ENCODE peak calls at places on chromosomes 6 and 20, in five cellular contexts. R is prostate gland, T is A549, J is WERI-Rb-1, I is kidney. A is an unnamed sample.

GRCh38 chr20:13183005-13183404 is 38.1 kb upstream of the ISM1 start:
- DNase-seq in I (no peak), R (no peak), J (no peak), T (no peak), A (no peak)

GRCh38 chr20:32507998-32508774 is 76.9 kb downstream of the NOL4L start:
- DNase-seq in J (no peak), T (no peak), I (peak), R (no peak), A (no peak)

GRCh38 chr6:90431521-90432407 is 135.1 kb upstream of the BACH2 start:
- DNase-seq in I (no peak), R (no peak), T (no peak), J (no peak), A (no peak)

GRCh38 chr6:38755207-38755606 is 40.1 kb downstream of the DNAH8 start:
- DNase-seq in I (no peak), R (no peak), T (no peak), J (no peak), A (no peak)

GRCh38 chr6:158784505-158784904 is 34.7 kb downstream of the EZR start:
- DNase-seq in J (no peak), T (no peak), I (no peak), R (no peak), A (no peak)

GRCh38 chr6:11810039-11810541 is 31.5 kb upstream of the ADTRP start:
- DNase-seq in T (peak), J (no peak), R (peak), I (peak), A (peak)

GRCh38 chr6:7996538-7997225 is 67.5 kb downstream of the BLOC1S5 start:
- DNase-seq in I (no peak), T (no peak), J (no peak), R (no peak), A (peak)

GRCh38 chr20:52524865-52525264 is 333.3 kb upstream of the ZFP64 start:
- DNase-seq in T (no peak), I (no peak), J (no peak), R (no peak), A (no peak)

GRCh38 chr20:13418263-13419229 is 197.5 kb downstream of the ISM1 start:
- DNase-seq in T (no peak), J (no peak), R (no peak), I (no peak), A (no peak)

GRCh38 chr20:30484749-30485070 is 772.8 kb upstream of the DEFB115 start:
- DNase-seq in R (no peak), T (no peak), I (no peak), J (no peak), A (no peak)

GRCh38 chr6:109322825-109323580 is 59.3 kb downstream of the CD164 start:
- DNase-seq in J (no peak), R (peak), T (no peak), I (peak), A (no peak)

GRCh38 chr6:80640176-80640575 is 533.7 kb downstream of the BCKDHB start:
- DNase-seq in I (no peak), T (no peak), J (no peak), R (no peak), A (no peak)

GRCh38 chr20:63025534-63026331 is 19.0 kb upstream of the BHLHE23 start:
- DNase-seq in J (peak), I (peak), R (no peak), T (peak), A (peak)

GRCh38 chr20:51634257-51634656 is 91.7 kb upstream of the NFATC2 start:
- DNase-seq in J (no peak), R (no peak), T (no peak), I (no peak), A (no peak)

GRCh38 chr6:18392346-18392877 is 5.3 kb downstream of the RNF144B start:
- DNase-seq in T (no peak), J (no peak), R (no peak), I (no peak), A (no peak)

GRCh38 chr6:18391018-18391417 is 3.9 kb downstream of the RNF144B start:
- DNase-seq in J (no peak), T (no peak), R (no peak), I (no peak), A (no peak)

GRCh38 chr6:18395851-18396187 is 8.7 kb downstream of the RNF144B start:
- DNase-seq in I (no peak), R (no peak), J (no peak), T (no peak), A (no peak)

GRCh38 chr6:18397701-18398100 is 10.6 kb downstream of the RNF144B start:
- DNase-seq in T (no peak), I (no peak), R (no peak), J (no peak), A (no peak)

GRCh38 chr6:18395177-18395850 is 8.2 kb downstream of the RNF144B start:
- DNase-seq in J (no peak), I (no peak), T (no peak), R (no peak), A (no peak)
- H3K27ac ChIP-seq in J (no peak), I (no peak), T (no peak), R (no peak), A (no peak)

GRCh38 chr6:157490870-157491269 is 109.9 kb downstream of the ZDHHC14 start:
- DNase-seq in R (no peak), J (no peak), I (no peak), T (no peak), A (no peak)

GRCh38 chr6:157486632-157487031 is 105.6 kb downstream of the ZDHHC14 start:
- DNase-seq in R (no peak), T (no peak), J (no peak), I (no peak), A (no peak)

GRCh38 chr6:157488635-157489226 is 107.7 kb downstream of the ZDHHC14 start:
- DNase-seq in R (peak), I (no peak), J (peak), T (no peak), A (no peak)

GRCh38 chr6:157487110-157487773 is 106.3 kb downstream of the ZDHHC14 start:
- DNase-seq in T (no peak), R (no peak), J (peak), I (no peak), A (no peak)

DNA sequence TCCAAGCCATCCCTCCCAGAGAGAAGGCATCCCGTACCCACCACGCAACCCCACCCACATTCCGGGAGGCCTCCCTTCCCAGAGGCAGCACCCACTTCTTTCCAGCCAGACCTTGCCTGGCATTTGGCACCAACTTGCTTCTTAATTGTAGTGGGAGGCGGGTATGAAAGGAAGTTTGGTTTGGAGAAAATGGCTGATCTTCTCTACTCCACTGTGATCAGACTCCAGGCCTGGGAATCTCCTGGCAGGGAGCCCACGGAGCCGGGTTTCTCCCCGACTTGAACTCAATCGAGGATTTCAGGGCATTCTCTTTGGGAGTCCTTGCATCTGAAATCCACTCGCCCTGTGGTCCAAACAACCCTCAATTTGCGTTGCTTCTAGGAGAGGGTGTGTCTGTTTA is 107.1 kb downstream of the ZDHHC14 start:
- DNase-seq in J (no peak), I (no peak), T (no peak), R (no peak), A (no peak)
- H3K4me3 ChIP-seq in J (no peak), I (no peak), T (no peak), R (no peak), A (no peak)

DNA sequence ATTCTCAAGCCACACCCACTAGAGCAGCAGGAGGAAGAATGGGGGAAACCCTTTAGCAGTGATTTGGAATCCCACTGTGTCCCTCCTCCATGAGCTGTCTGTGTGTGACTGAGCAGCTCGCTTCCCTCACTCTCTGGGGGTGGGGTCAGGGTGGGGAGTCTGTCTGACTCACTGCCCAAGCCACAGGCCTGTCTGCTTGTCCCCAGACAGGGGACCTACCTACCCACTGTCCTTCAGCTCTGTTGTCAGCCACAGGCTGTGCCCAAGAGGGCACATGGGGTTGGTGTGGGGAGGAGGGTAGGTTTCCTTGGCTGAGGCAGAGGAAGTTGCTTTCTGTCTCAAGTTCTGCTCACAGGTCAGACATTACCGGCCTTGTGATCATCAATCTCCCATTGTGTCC is 127.0 kb downstream of the MAFB start:
- DNase-seq in I (peak), R (no peak), T (peak), J (no peak), A (no peak)
- H3K27ac ChIP-seq in I (no peak), R (no peak), T (no peak), J (no peak), A (no peak)

DNA sequence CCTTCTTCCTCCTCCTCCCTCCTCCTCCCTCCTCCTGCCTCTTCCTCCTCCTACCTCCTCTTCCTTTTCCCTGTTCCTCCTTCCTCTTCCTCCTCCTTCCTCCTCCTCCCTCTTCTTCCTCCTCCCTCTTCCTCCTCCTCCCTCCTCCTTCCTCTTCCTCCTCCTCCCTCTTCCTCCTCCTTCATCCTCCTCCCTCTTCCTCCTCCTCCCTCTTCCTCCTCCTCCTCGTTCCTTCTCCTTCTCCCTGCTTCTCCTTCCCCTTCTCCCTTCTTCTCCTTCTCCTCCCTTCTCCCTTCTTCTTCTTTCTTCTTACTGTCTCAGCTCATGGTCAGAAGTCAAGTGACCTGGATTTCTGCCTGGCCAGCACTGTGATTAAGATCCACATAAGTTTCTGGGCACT is 7.7 kb downstream of the MAS1 start:
- DNase-seq in I (no peak), T (no peak), R (no peak), J (no peak), A (no peak)
- H3K4me3 ChIP-seq in I (no peak), T (no peak), R (no peak), J (no peak), A (no peak)

DNA sequence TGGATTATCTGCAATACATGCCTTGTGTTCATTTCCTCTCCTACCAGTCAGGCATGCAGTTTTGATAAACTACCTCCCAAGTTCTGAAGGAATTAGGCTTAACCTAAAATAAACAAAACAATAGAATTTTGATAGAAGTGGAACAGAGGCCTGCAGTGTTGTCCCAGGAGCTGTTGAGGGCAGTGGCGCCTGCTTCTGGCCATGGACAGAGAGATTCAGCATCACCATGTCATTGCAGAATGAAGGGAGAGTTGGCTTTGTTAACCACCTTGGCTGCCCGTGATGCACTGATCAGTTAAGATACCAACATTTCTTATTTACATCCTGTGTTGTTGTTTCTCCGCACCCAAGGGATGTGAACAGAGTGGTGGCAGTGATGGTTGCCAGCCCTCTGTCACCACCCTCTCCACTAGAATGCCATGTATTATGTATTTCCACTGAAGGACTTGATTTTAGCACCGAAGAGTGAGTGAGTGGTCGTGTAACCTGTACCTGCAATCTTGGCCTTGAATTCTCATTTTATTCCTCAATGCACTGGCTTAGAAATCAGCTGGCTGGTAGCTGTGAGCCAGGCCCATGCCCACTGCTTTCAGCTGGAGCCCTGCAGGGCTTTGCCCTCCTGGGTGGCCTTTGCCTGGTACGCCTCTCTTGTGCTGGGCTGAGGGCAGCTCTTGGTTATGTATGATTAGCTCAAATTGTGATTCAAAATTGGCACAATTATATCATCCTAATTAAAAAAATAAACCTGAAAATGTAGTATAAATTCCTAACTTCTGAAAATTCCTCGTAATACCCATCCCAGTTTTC is 56.5 kb downstream of the SHLD1 start:
- DNase-seq in R (no peak), J (no peak), T (peak), I (no peak), A (no peak)
- H3K27ac ChIP-seq in R (no peak), J (no peak), T (peak), I (no peak), A (no peak)

DNA sequence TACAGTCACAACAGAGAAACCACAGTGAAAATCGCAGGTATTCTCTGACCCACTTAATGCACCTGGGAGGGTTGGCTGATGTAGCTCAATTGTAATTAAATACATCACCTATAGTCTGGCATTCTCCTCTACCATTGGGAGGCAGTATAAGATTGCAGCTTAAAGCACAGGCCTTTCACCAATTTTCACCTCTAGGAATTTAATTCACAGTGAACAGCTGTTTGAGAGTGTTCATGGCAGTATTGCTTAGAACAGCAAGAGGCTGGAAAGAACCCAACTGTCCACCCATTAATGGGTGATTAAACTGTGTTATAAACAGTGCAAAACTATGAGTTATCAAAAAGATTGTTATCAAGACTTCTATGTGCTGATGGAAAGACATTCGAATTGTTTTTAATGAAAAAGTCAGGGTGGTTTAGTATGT is 2.0 kb downstream of the EDEM2 start:
- DNase-seq in R (peak), I (no peak), J (peak), T (peak), A (peak)
- H3K4me3 ChIP-seq in R (no peak), I (no peak), J (no peak), T (no peak), A (no peak)